ENCODE peak calls at places on chromosomes 16 and 17, in five cellular contexts. O, S, L, K and Q are unnamed samples.

GRCh38 chr17:76232342-76232741 is 8.0 kb downstream of the RNF157 start:
- DNase-seq in O (peak), S (no peak), L (peak), K (no peak), Q (no peak)

GRCh38 chr17:17067277-17067676 is 25.0 kb downstream of the MPRIP start:
- DNase-seq in O (no peak), S (peak), L (peak), K (peak), Q (peak)

GRCh38 chr17:488993-489757 is 136.6 kb upstream of the RPH3AL start:
- DNase-seq in O (peak), S (peak), L (peak), K (no peak), Q (peak)

GRCh38 chr17:59470624-59471297 is 94.6 kb upstream of the DHX40 start:
- DNase-seq in O (no peak), S (no peak), L (no peak), K (no peak), Q (no peak)

GRCh38 chr17:63859257-63859656 is 14.2 kb downstream of the CSH2 start:
- DNase-seq in O (no peak), S (no peak), L (no peak), K (no peak), Q (no peak)

GRCh38 chr16:61274211-61274610 is 762.0 kb downstream of the CDH8 start:
- DNase-seq in O (no peak), S (no peak), L (no peak), K (no peak), Q (no peak)

GRCh38 chr17:72456026-72456569 is 335.3 kb downstream of the SOX9 start:
- DNase-seq in O (peak), S (no peak), L (peak), K (no peak), Q (no peak)

GRCh38 chr16:58451945-58452401 is 48.0 kb upstream of the NDRG4 start:
- DNase-seq in O (peak), S (no peak), L (no peak), K (no peak), Q (no peak)

GRCh38 chr17:81915331-81915730 is 2.6 kb downstream of the SIRT7 start:
- DNase-seq in O (no peak), S (no peak), L (no peak), K (no peak), Q (no peak)

GRCh38 chr16:80063028-80063767 is 462.7 kb upstream of the MAF start:
- DNase-seq in O (no peak), S (peak), L (no peak), K (peak), Q (no peak)

GRCh38 chr17:2125013-2125535 is 70.2 kb downstream of the HIC1 start:
- DNase-seq in O (peak), S (peak), L (peak), K (no peak), Q (no peak)

GRCh38 chr17:17114592-17115225 is 72.5 kb downstream of the MPRIP start:
- DNase-seq in O (no peak), S (no peak), L (no peak), K (no peak), Q (no peak)

GRCh38 chr16:79076039-79076767 is 524.3 kb downstream of the MAF start:
- DNase-seq in O (no peak), S (no peak), L (no peak), K (no peak), Q (no peak)

GRCh38 chr16:56669005-56669839 is at the start of gene MT1H:
- DNase-seq in O (no peak), S (no peak), L (no peak), K (no peak), Q (peak)

GRCh38 chr17:17626151-17626805 is 34.8 kb upstream of the PEMT start:
- DNase-seq in O (no peak), S (peak), L (no peak), K (no peak), Q (peak)

GRCh38 chr17:76182016-76182764 is 41.1 kb upstream of the FOXJ1 start:
- DNase-seq in O (peak), S (peak), L (peak), K (peak), Q (peak)

GRCh38 chr16:51321251-51321650 is 170.2 kb upstream of the SALL1 start:
- DNase-seq in O (no peak), S (no peak), L (no peak), K (no peak), Q (no peak)

GRCh38 chr17:34637548-34638525 is 58.5 kb downstream of the TMEM132E start:
- DNase-seq in O (peak), S (peak), L (peak), K (peak), Q (peak)

GRCh38 chr17:30316736-30317135 is 17.1 kb downstream of the TMIGD1 start:
- DNase-seq in O (no peak), S (no peak), L (no peak), K (no peak), Q (no peak)

GRCh38 chr16:26715969-26716368 is 350.8 kb upstream of the C16orf82 start:
- DNase-seq in O (no peak), S (no peak), L (no peak), K (no peak), Q (no peak)

GRCh38 chr16:85475233-85475632 is 137.9 kb upstream of the GSE1 start:
- DNase-seq in O (no peak), S (no peak), L (no peak), K (peak), Q (no peak)

GRCh38 chr16:11129378-11129781 is 126.6 kb downstream of the SOCS1 start:
- DNase-seq in O (peak), S (no peak), L (no peak), K (no peak), Q (no peak)

GRCh38 chr16:85042126-85042525 is 14.5 kb downstream of the KIAA0513 start:
- DNase-seq in O (no peak), S (no peak), L (no peak), K (no peak), Q (no peak)

GRCh38 chr17:39677581-39678339 is 9.5 kb downstream of the PNMT start:
- DNase-seq in O (no peak), S (no peak), L (no peak), K (no peak), Q (no peak)

GRCh38 chr16:25395528-25395927 is 137.9 kb upstream of the ZKSCAN2 start:
- DNase-seq in O (no peak), S (peak), L (no peak), K (no peak), Q (no peak)

GRCh38 chr17:63477471-63478440 is 895 bp downstream of the ACE start:
- DNase-seq in O (peak), S (peak), L (no peak), K (peak), Q (peak)

GRCh38 chr17:12242390-12242954 is 221.8 kb downstream of the MAP2K4 start:
- DNase-seq in O (no peak), S (no peak), L (peak), K (no peak), Q (no peak)

GRCh38 chr17:77286641-77287431 is 146.1 kb downstream of the SEC14L1 start:
- DNase-seq in O (peak), S (no peak), L (peak), K (peak), Q (no peak)

GRCh38 chr16:12061336-12062055 is 85.0 kb downstream of the SNX29 start:
- DNase-seq in O (peak), S (no peak), L (peak), K (peak), Q (no peak)

GRCh38 chr16:85436636-85437160 is 176.4 kb upstream of the GSE1 start:
- DNase-seq in O (no peak), S (peak), L (no peak), K (no peak), Q (peak)

GRCh38 chr17:47989700-47990099 is 18.8 kb downstream of the CDK5RAP3 start:
- DNase-seq in O (no peak), S (no peak), L (no peak), K (no peak), Q (no peak)

GRCh38 chr17:51761105-51761504 is 397.4 kb downstream of the CA10 start:
- DNase-seq in O (no peak), S (no peak), L (no peak), K (no peak), Q (no peak)

GRCh38 chr16:72064361-72064894 is 1.4 kb downstream of the HPR start:
- DNase-seq in O (no peak), S (no peak), L (no peak), K (no peak), Q (no peak)

GRCh38 chr16:55820615-55821014 is 12.3 kb downstream of the CES1 start:
- DNase-seq in O (no peak), S (no peak), L (no peak), K (no peak), Q (no peak)

GRCh38 chr16:10808850-10809249 is 9.7 kb downstream of the TVP23A start:
- DNase-seq in O (no peak), S (no peak), L (no peak), K (no peak), Q (no peak)

GRCh38 chr17:57366558-57367351 is 110.4 kb downstream of the MSI2 start:
- DNase-seq in O (no peak), S (no peak), L (no peak), K (peak), Q (no peak)

GRCh38 chr17:27569884-27570577 is 61.0 kb upstream of the LGALS9 start:
- DNase-seq in O (peak), S (no peak), L (no peak), K (peak), Q (no peak)

GRCh38 chr17:65158081-65158480 is 20.9 kb downstream of the RGS9 start:
- DNase-seq in O (no peak), S (no peak), L (no peak), K (no peak), Q (no peak)

GRCh38 chr17:50177983-50178834 is 12.4 kb downstream of the SGCA start:
- DNase-seq in O (peak), S (peak), L (peak), K (peak), Q (peak)

GRCh38 chr17:57889892-57890856 is 40.3 kb upstream of the MRPS23 start:
- DNase-seq in O (peak), S (no peak), L (peak), K (no peak), Q (no peak)

DNA sequence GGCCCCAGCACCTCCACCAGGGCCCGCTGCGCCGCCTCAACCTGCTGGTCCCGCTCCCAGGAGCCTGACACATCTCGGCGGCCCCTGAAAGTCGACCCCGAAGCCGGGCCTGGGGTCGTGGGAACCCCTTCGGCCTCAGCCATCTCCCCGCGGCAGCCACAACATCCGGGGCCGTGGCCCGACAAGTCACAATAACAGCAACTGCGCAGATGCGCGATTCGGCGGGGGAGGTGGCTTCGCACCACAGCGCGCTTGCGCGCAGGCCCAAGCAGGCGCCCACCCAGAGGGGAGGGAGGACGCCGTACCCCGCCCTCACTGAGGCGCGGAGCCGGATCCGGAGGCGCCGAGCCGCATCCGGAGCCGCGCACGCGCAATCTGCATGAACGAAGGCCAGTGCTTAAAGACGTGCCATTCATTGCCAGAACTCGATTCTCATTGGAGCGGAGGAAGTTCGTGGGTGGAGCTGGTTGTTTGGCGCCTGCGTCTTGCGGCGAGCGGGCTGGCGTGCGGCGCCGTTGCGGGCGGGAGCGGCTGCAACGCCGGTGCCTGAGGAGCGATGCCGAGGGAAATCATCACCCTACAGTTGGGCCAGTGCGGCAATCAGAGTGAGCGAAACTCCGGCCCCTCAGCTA is at the start of the genes RETREG3 and TUBG1:
- DNase-seq in O (peak), S (peak), L (peak), K (peak), Q (peak)
- H3K23ac ChIP-seq in O (no peak), S (peak), L (peak), K (peak), Q (no peak)

GRCh38 chr17:7417056-7417655 is 3.0 kb upstream of the SPEM1 start:
- DNase-seq in O (no peak), S (no peak), L (no peak), K (no peak), Q (no peak)

GRCh38 chr17:7425316-7425715 is at the start of gene SPEM2:
- DNase-seq in O (no peak), S (no peak), L (no peak), K (no peak), Q (no peak)

GRCh38 chr17:7418472-7419152 is 1.5 kb upstream of the SPEM1 start:
- DNase-seq in O (no peak), S (no peak), L (no peak), K (no peak), Q (no peak)

GRCh38 chr17:7419833-7420610 is at the start of gene SPEM1:
- DNase-seq in O (no peak), S (peak), L (no peak), K (no peak), Q (no peak)

DNA sequence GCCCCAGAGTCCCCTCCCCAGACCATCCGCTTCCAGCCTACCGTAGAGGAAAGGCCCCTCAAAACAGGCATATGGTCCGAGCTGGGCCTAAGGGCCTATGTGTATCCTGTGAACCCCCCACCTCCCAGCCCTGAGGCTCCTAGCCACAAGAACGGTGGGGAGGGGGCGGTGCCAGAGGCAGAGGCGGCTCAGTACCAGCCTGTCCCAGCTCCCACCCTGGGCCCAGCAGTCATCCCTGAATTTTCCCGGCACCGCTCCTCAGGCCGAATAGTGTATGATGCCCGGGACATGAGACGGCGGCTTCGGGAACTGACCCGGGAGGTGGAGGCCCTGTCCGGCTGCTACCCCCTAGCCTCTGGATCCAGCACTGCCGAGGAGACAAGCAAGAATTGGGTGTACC is 1.1 kb downstream of the SPEM1 start:
- DNase-seq in O (no peak), S (no peak), L (no peak), K (no peak), Q (no peak)
- H3K23ac ChIP-seq in O (no peak), S (no peak), L (no peak), K (no peak), Q (no peak)

GRCh38 chr16:22193134-22193411 is 13.0 kb upstream of the EEF2K start:
- DNase-seq in O (no peak), S (no peak), L (no peak), K (no peak), Q (no peak)

GRCh38 chr16:22195445-22195694 is 10.7 kb upstream of the EEF2K start:
- DNase-seq in O (no peak), S (no peak), L (no peak), K (no peak), Q (no peak)

GRCh38 chr16:22198547-22199293 is 7.4 kb upstream of the EEF2K start:
- DNase-seq in O (peak), S (no peak), L (peak), K (no peak), Q (peak)

GRCh38 chr16:22194707-22195444 is 11.2 kb upstream of the EEF2K start:
- DNase-seq in O (no peak), S (no peak), L (no peak), K (no peak), Q (no peak)

GRCh38 chr16:22195695-22196558 is 10.2 kb upstream of the EEF2K start:
- DNase-seq in O (peak), S (peak), L (peak), K (peak), Q (peak)
- H3K23ac ChIP-seq in O (no peak), S (no peak), L (peak), K (no peak), Q (no peak)

DNA sequence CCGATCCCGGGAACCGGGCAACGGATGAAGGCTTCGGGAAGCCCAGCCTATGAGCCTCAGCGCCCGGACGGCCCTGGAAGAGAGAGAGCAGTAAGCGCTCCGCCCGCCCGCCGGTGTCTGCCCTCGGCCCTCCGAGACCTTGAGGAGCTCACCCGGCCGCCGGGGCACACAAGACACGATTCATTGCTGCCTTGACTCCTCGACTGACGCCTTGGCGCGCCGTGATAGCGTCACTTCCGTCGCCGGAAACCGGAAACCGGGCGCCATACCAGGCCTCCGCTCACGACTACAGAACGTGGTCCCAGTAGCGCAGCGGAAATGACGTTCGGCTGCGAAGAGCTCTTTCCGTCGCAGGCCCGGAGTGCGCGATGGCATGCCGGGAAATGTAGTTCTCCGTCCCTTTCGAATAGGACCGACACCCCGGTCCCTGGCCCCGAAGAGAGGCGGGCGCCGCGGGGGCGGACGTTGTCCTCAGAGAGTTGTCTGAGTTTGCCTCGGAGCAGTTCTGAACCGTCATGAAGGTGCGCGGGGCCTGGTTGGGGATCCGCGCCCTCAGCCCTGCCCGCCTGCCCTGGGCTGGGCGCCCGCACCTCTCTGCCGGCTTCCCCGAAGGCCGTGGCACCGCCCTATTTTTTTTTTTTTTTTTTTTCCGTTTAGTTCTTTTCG is at the start of gene UQCC4:
- DNase-seq in O (peak), S (peak), L (peak), K (peak), Q (peak)
- H3K23ac ChIP-seq in O (no peak), S (no peak), L (peak), K (no peak), Q (no peak)

GRCh38 chr17:21213491-21214014 is 408 bp downstream of the TMEM11 start:
- DNase-seq in O (no peak), S (no peak), L (no peak), K (peak), Q (no peak)
- H3K23ac ChIP-seq in O (no peak), S (no peak), L (peak), K (no peak), Q (no peak)

GRCh38 chr16:86581458-86581857 is 3.1 kb downstream of the FOXL1 start:
- DNase-seq in O (peak), S (no peak), L (peak), K (no peak), Q (no peak)
- H3K23ac ChIP-seq in O (no peak), S (no peak), L (peak), K (no peak), Q (no peak)

DNA sequence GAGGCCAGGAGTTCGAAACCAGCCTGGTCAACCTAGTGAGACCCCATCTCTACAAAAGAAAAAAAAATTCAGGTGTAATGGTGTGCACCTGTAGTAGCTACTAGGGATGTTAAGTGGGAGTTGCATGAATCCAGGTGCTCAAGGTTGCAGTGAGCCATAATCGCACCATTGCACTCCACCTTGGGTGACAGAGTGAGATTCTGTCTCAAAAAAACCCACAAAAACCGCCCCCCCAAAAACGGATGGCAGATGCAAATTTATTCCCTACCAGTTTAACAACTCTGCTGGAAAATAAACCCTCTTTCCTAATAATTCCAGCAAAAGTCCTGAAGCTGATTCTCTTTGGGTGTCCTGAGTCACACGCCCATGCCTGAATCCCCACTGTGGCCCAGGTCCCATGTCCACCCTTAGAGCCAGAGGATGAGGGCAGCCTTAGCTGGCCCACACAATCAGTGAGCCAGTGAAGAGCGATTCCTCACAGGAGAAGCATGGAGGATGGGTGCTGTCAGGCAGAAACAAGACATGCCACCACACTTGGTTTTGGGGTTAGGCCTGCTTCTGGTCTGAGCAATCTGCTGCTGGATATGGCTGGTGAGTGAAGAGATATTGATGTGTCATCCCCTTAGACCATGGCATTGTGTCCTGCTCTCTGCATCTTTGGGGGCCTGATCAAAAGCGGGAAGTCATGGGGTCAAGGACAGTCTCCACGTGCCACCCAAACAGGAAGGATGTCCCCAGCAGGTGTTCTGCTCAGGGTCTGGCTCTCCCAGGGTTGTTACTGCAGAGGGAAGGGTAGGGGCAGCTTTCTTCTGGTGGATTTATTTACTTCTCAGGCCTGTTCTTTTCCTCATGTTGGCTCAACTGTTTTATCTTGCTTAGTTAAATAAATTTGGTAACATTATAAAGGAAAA is 140.6 kb downstream of the PRKCB start:
- DNase-seq in O (no peak), S (no peak), L (no peak), K (no peak), Q (no peak)
- H3K23ac ChIP-seq in O (no peak), S (no peak), L (no peak), K (no peak), Q (no peak)

GRCh38 chr17:37729905-37730304 is 15.0 kb downstream of the HNF1B start:
- DNase-seq in O (no peak), S (peak), L (no peak), K (no peak), Q (no peak)
- H3K23ac ChIP-seq in O (no peak), S (no peak), L (no peak), K (no peak), Q (no peak)

GRCh38 chr16:15996432-15997109 is 47.2 kb downstream of the ABCC1 start:
- DNase-seq in O (peak), S (peak), L (peak), K (peak), Q (no peak)
- H3K23ac ChIP-seq in O (no peak), S (no peak), L (peak), K (no peak), Q (no peak)